ENCODE peak calls at places on chromosomes 1 and 21, in six cellular contexts. One of them, this sample, is unnamed.
A peak's percentile ranks its signal among the peaks of the same experiment; 100 is the strongest.

GRCh38 chr21:27700974-27701614 is 734.2 kb upstream of the ADAMTS5 start:
- DNase-seq in HCT116: no peak
- DNase-seq in NCI-H1092: peak; percentile 68
- DNase-seq in LNCaP clone FGC: peak; percentile 52
- DNase-seq in GM23248: peak; percentile 92
- DNase-seq in naive thymus-derived CD4-positive, alpha-beta T cell: peak; percentile 39
- DNase-seq in this sample: no peak

GRCh38 chr1:10975567-10976326 is 36.7 kb upstream of the TARDBP start:
- DNase-seq in GM23248: peak; percentile 99
- DNase-seq in HCT116: no peak
- DNase-seq in LNCaP clone FGC: no peak
- DNase-seq in NCI-H1092: no peak
- DNase-seq in naive thymus-derived CD4-positive, alpha-beta T cell: no peak
- DNase-seq in this sample: peak; percentile 46

GRCh38 chr1:231487019-231487418 is 41.5 kb upstream of the TSNAX start:
- DNase-seq in naive thymus-derived CD4-positive, alpha-beta T cell: no peak
- DNase-seq in NCI-H1092: no peak
- DNase-seq in HCT116: no peak
- DNase-seq in LNCaP clone FGC: no peak
- DNase-seq in GM23248: peak; percentile 65
- DNase-seq in this sample: no peak

GRCh38 chr1:24606296-24606605 is 36.9 kb upstream of the SRRM1 start:
- DNase-seq in NCI-H1092: no peak
- DNase-seq in HCT116: no peak
- DNase-seq in naive thymus-derived CD4-positive, alpha-beta T cell: no peak
- DNase-seq in LNCaP clone FGC: no peak
- DNase-seq in GM23248: no peak
- DNase-seq in this sample: no peak

GRCh38 chr1:223221686-223222085 is 78.6 kb upstream of the TLR5 start:
- DNase-seq in HCT116: no peak
- DNase-seq in NCI-H1092: no peak
- DNase-seq in LNCaP clone FGC: no peak
- DNase-seq in GM23248: no peak
- DNase-seq in naive thymus-derived CD4-positive, alpha-beta T cell: no peak
- DNase-seq in this sample: no peak

GRCh38 chr1:182561432-182561831 is 27.6 kb downstream of the RNASEL start:
- DNase-seq in HCT116: no peak
- DNase-seq in NCI-H1092: no peak
- DNase-seq in GM23248: peak; percentile 9
- DNase-seq in naive thymus-derived CD4-positive, alpha-beta T cell: no peak
- DNase-seq in LNCaP clone FGC: no peak
- DNase-seq in this sample: no peak

GRCh38 chr1:151545542-151545941 is 5.4 kb downstream of the TUFT1 start:
- DNase-seq in LNCaP clone FGC: no peak
- DNase-seq in naive thymus-derived CD4-positive, alpha-beta T cell: no peak
- DNase-seq in GM23248: peak; percentile 2
- DNase-seq in HCT116: no peak
- DNase-seq in NCI-H1092: no peak
- DNase-seq in this sample: no peak

GRCh38 chr1:62286778-62287224 is 32.4 kb downstream of the KANK4 start:
- DNase-seq in NCI-H1092: no peak
- DNase-seq in HCT116: no peak
- DNase-seq in LNCaP clone FGC: no peak
- DNase-seq in naive thymus-derived CD4-positive, alpha-beta T cell: no peak
- DNase-seq in GM23248: peak; percentile 22
- DNase-seq in this sample: peak; percentile 29

GRCh38 chr1:1426496-1426960 is 5.5 kb upstream of the ANKRD65 start:
- DNase-seq in HCT116: no peak
- DNase-seq in naive thymus-derived CD4-positive, alpha-beta T cell: no peak
- DNase-seq in NCI-H1092: no peak
- DNase-seq in GM23248: no peak
- DNase-seq in LNCaP clone FGC: no peak
- DNase-seq in this sample: no peak

GRCh38 chr1:155000475-155000724 is 2.2 kb upstream of the ZBTB7B start:
- DNase-seq in NCI-H1092: no peak
- DNase-seq in naive thymus-derived CD4-positive, alpha-beta T cell: no peak
- DNase-seq in HCT116: no peak
- DNase-seq in LNCaP clone FGC: no peak
- DNase-seq in GM23248: peak; percentile 38
- DNase-seq in this sample: no peak

GRCh38 chr1:56490619-56491018 is 88.7 kb downstream of the PLPP3 start:
- DNase-seq in NCI-H1092: no peak
- DNase-seq in HCT116: no peak
- DNase-seq in GM23248: peak; percentile 24
- DNase-seq in naive thymus-derived CD4-positive, alpha-beta T cell: no peak
- DNase-seq in LNCaP clone FGC: no peak
- DNase-seq in this sample: no peak

GRCh38 chr1:115364044-115364775 is 26.2 kb upstream of the NGF start:
- DNase-seq in NCI-H1092: no peak
- DNase-seq in LNCaP clone FGC: no peak
- DNase-seq in HCT116: no peak
- DNase-seq in GM23248: peak; percentile 43
- DNase-seq in naive thymus-derived CD4-positive, alpha-beta T cell: no peak
- DNase-seq in this sample: no peak

GRCh38 chr1:218024211-218024720 is 260.8 kb upstream of the RRP15 start:
- DNase-seq in NCI-H1092: no peak
- DNase-seq in naive thymus-derived CD4-positive, alpha-beta T cell: no peak
- DNase-seq in HCT116: no peak
- DNase-seq in LNCaP clone FGC: no peak
- DNase-seq in GM23248: no peak
- DNase-seq in this sample: no peak

GRCh38 chr1:179082308-179083030 is 599 bp downstream of the TOR3A start:
- DNase-seq in GM23248: peak; percentile 62
- DNase-seq in LNCaP clone FGC: no peak
- DNase-seq in NCI-H1092: peak; percentile 42
- DNase-seq in naive thymus-derived CD4-positive, alpha-beta T cell: peak; percentile 14
- DNase-seq in HCT116: no peak
- DNase-seq in this sample: no peak

GRCh38 chr1:228015276-228016180 is 8.7 kb downstream of the WNT3A start:
- DNase-seq in LNCaP clone FGC: no peak
- DNase-seq in HCT116: no peak
- DNase-seq in NCI-H1092: no peak
- DNase-seq in GM23248: peak; percentile 69
- DNase-seq in naive thymus-derived CD4-positive, alpha-beta T cell: no peak
- DNase-seq in this sample: no peak

GRCh38 chr1:119040489-119040888 is 52.3 kb upstream of the TBX15 start:
- DNase-seq in naive thymus-derived CD4-positive, alpha-beta T cell: no peak
- DNase-seq in LNCaP clone FGC: no peak
- DNase-seq in GM23248: peak; percentile 46
- DNase-seq in NCI-H1092: no peak
- DNase-seq in HCT116: no peak
- DNase-seq in this sample: no peak

GRCh38 chr1:14476170-14476955 is 122.1 kb upstream of the KAZN start:
- DNase-seq in LNCaP clone FGC: no peak
- DNase-seq in HCT116: no peak
- DNase-seq in GM23248: peak; percentile 61
- DNase-seq in naive thymus-derived CD4-positive, alpha-beta T cell: no peak
- DNase-seq in NCI-H1092: no peak
- DNase-seq in this sample: no peak

GRCh38 chr1:234585333-234586055 is 24.5 kb downstream of the IRF2BP2 start:
- DNase-seq in LNCaP clone FGC: no peak
- DNase-seq in NCI-H1092: no peak
- DNase-seq in naive thymus-derived CD4-positive, alpha-beta T cell: no peak
- DNase-seq in HCT116: no peak
- DNase-seq in GM23248: peak; percentile 92
- DNase-seq in this sample: no peak

GRCh38 chr1:202029171-202029665 is 18.8 kb downstream of the ELF3 start:
- DNase-seq in naive thymus-derived CD4-positive, alpha-beta T cell: no peak
- DNase-seq in HCT116: peak; percentile 73
- DNase-seq in NCI-H1092: no peak
- DNase-seq in GM23248: peak; percentile 89
- DNase-seq in LNCaP clone FGC: no peak
- DNase-seq in this sample: peak; percentile 42

GRCh38 chr1:162829268-162829667 is 31.7 kb downstream of the CCDC190 start:
- DNase-seq in naive thymus-derived CD4-positive, alpha-beta T cell: no peak
- DNase-seq in GM23248: no peak
- DNase-seq in NCI-H1092: no peak
- DNase-seq in LNCaP clone FGC: no peak
- DNase-seq in HCT116: no peak
- DNase-seq in this sample: no peak

GRCh38 chr1:246748867-246749266 is 24.7 kb downstream of the SCCPDH start:
- DNase-seq in naive thymus-derived CD4-positive, alpha-beta T cell: no peak
- DNase-seq in LNCaP clone FGC: no peak
- DNase-seq in GM23248: peak; percentile 18
- DNase-seq in HCT116: no peak
- DNase-seq in NCI-H1092: no peak
- DNase-seq in this sample: no peak

GRCh38 chr1:41918450-41919043 is at the start of gene HIVEP3:
- DNase-seq in HCT116: no peak
- DNase-seq in LNCaP clone FGC: no peak
- DNase-seq in naive thymus-derived CD4-positive, alpha-beta T cell: no peak
- DNase-seq in NCI-H1092: peak; percentile 39
- DNase-seq in GM23248: peak; percentile 70
- DNase-seq in this sample: peak; percentile 58

GRCh38 chr1:10634428-10635384 is 160.0 kb downstream of the PEX14 start:
- DNase-seq in NCI-H1092: no peak
- DNase-seq in LNCaP clone FGC: no peak
- DNase-seq in HCT116: no peak
- DNase-seq in naive thymus-derived CD4-positive, alpha-beta T cell: no peak
- DNase-seq in GM23248: peak; percentile 80
- DNase-seq in this sample: no peak

GRCh38 chr1:28983509-28984310 is 69.3 kb downstream of the EPB41 start:
- DNase-seq in NCI-H1092: no peak
- DNase-seq in GM23248: no peak
- DNase-seq in LNCaP clone FGC: no peak
- DNase-seq in naive thymus-derived CD4-positive, alpha-beta T cell: no peak
- DNase-seq in HCT116: no peak
- DNase-seq in this sample: no peak

GRCh38 chr1:153805042-153805745 is 30.0 kb downstream of the SLC27A3 start:
- DNase-seq in LNCaP clone FGC: no peak
- DNase-seq in NCI-H1092: no peak
- DNase-seq in HCT116: peak; percentile 78
- DNase-seq in naive thymus-derived CD4-positive, alpha-beta T cell: peak; percentile 62
- DNase-seq in GM23248: peak; percentile 96
- DNase-seq in this sample: no peak

GRCh38 chr21:42754270-42754933 is 101.0 kb downstream of the PDE9A start:
- DNase-seq in GM23248: no peak
- DNase-seq in naive thymus-derived CD4-positive, alpha-beta T cell: no peak
- DNase-seq in NCI-H1092: no peak
- DNase-seq in HCT116: no peak
- DNase-seq in LNCaP clone FGC: no peak
- DNase-seq in this sample: no peak

GRCh38 chr1:46520063-46520911 is 30.7 kb downstream of the DMBX1 start:
- DNase-seq in GM23248: peak; percentile 91
- DNase-seq in naive thymus-derived CD4-positive, alpha-beta T cell: no peak
- DNase-seq in HCT116: peak; percentile 23
- DNase-seq in LNCaP clone FGC: no peak
- DNase-seq in NCI-H1092: no peak
- DNase-seq in this sample: no peak

GRCh38 chr1:3003039-3003940 is 18.0 kb upstream of the ACTRT2 start:
- DNase-seq in NCI-H1092: no peak
- DNase-seq in GM23248: no peak
- DNase-seq in naive thymus-derived CD4-positive, alpha-beta T cell: no peak
- DNase-seq in LNCaP clone FGC: no peak
- DNase-seq in HCT116: no peak
- DNase-seq in this sample: no peak

GRCh38 chr1:103106426-103107321 is 1.6 kb downstream of the COL11A1 start:
- DNase-seq in naive thymus-derived CD4-positive, alpha-beta T cell: no peak
- DNase-seq in HCT116: peak; percentile 0
- DNase-seq in NCI-H1092: no peak
- DNase-seq in GM23248: peak; percentile 65
- DNase-seq in LNCaP clone FGC: peak; percentile 6
- DNase-seq in this sample: no peak

GRCh38 chr1:29315262-29315661 is 78.9 kb downstream of the PTPRU start:
- DNase-seq in GM23248: no peak
- DNase-seq in NCI-H1092: no peak
- DNase-seq in HCT116: no peak
- DNase-seq in LNCaP clone FGC: no peak
- DNase-seq in naive thymus-derived CD4-positive, alpha-beta T cell: no peak
- DNase-seq in this sample: no peak

GRCh38 chr1:223538921-223539445 is 126.5 kb downstream of the CAPN8 start:
- DNase-seq in GM23248: no peak
- DNase-seq in HCT116: no peak
- DNase-seq in naive thymus-derived CD4-positive, alpha-beta T cell: no peak
- DNase-seq in LNCaP clone FGC: no peak
- DNase-seq in NCI-H1092: no peak
- DNase-seq in this sample: no peak

GRCh38 chr1:1100296-1100695 is 15.6 kb downstream of the C1orf159 start:
- DNase-seq in LNCaP clone FGC: no peak
- DNase-seq in GM23248: no peak
- DNase-seq in HCT116: no peak
- DNase-seq in naive thymus-derived CD4-positive, alpha-beta T cell: no peak
- DNase-seq in NCI-H1092: no peak
- DNase-seq in this sample: no peak

GRCh38 chr1:110412576-110412975 is 5.1 kb upstream of the LAMTOR5 start:
- DNase-seq in HCT116: peak; percentile 54
- DNase-seq in LNCaP clone FGC: no peak
- DNase-seq in naive thymus-derived CD4-positive, alpha-beta T cell: peak; percentile 54
- DNase-seq in GM23248: peak; percentile 87
- DNase-seq in NCI-H1092: peak; percentile 40
- DNase-seq in this sample: peak; percentile 26